ENCODE peak calls at places on chromosomes 12 and 14, in seven cellular contexts. One of them, this sample, is unnamed.

GRCh38 chr12:13102481-13103195 is 829 bp downstream of the GSG1 start:
- DNase-seq in IMR-90: peak; percentile 48
- DNase-seq in astrocyte: no peak
- DNase-seq in HepG2: no peak
- DNase-seq in HCT116: no peak
- DNase-seq in SK-N-SH: no peak
- DNase-seq in osteoblast: no peak
- DNase-seq in this sample: no peak

GRCh38 chr12:28083816-28084678 is 106.2 kb upstream of the CCDC91 start:
- DNase-seq in HCT116: no peak
- DNase-seq in IMR-90: no peak
- DNase-seq in osteoblast: no peak
- DNase-seq in SK-N-SH: no peak
- DNase-seq in HepG2: no peak
- DNase-seq in astrocyte: no peak
- DNase-seq in this sample: no peak

GRCh38 chr12:59834659-59835474 is 239.0 kb downstream of the SLC16A7 start:
- DNase-seq in IMR-90: peak; percentile 47
- DNase-seq in HCT116: peak; percentile 13
- DNase-seq in HepG2: peak; percentile 5
- DNase-seq in osteoblast: peak; percentile 56
- DNase-seq in SK-N-SH: peak; percentile 9
- DNase-seq in astrocyte: peak; percentile 8
- DNase-seq in this sample: no peak

GRCh38 chr12:53299101-53299453 is 418 bp upstream of the MYG1 start:
- DNase-seq in IMR-90: peak; percentile 85
- DNase-seq in HepG2: peak; percentile 23
- DNase-seq in SK-N-SH: no peak
- DNase-seq in astrocyte: peak; percentile 68
- DNase-seq in HCT116: peak; percentile 29
- DNase-seq in osteoblast: peak; percentile 81
- DNase-seq in this sample: peak; percentile 72

GRCh38 chr12:26790645-26790994 is 42.4 kb downstream of the ITPR2 start:
- DNase-seq in SK-N-SH: no peak
- DNase-seq in HCT116: no peak
- DNase-seq in osteoblast: peak; percentile 58
- DNase-seq in IMR-90: no peak
- DNase-seq in astrocyte: no peak
- DNase-seq in HepG2: no peak
- DNase-seq in this sample: peak; percentile 49

GRCh38 chr14:31138301-31138700 is 69.3 kb downstream of the HECTD1 start:
- DNase-seq in IMR-90: peak; percentile 6
- DNase-seq in HepG2: no peak
- DNase-seq in SK-N-SH: no peak
- DNase-seq in osteoblast: no peak
- DNase-seq in HCT116: no peak
- DNase-seq in astrocyte: no peak
- DNase-seq in this sample: no peak

GRCh38 chr12:29728033-29728432 is 55.7 kb downstream of the TMTC1 start:
- DNase-seq in HepG2: no peak
- DNase-seq in astrocyte: no peak
- DNase-seq in SK-N-SH: no peak
- DNase-seq in osteoblast: no peak
- DNase-seq in IMR-90: no peak
- DNase-seq in HCT116: no peak
- DNase-seq in this sample: no peak

GRCh38 chr12:48489012-48489411 is 6.7 kb downstream of the C12orf54 start:
- DNase-seq in HepG2: no peak
- DNase-seq in astrocyte: peak; percentile 10
- DNase-seq in osteoblast: no peak
- DNase-seq in SK-N-SH: no peak
- DNase-seq in HCT116: no peak
- DNase-seq in IMR-90: peak; percentile 48
- DNase-seq in this sample: no peak

GRCh38 chr12:18655351-18655750 is 82.5 kb downstream of the PLCZ1 start:
- DNase-seq in HepG2: no peak
- DNase-seq in HCT116: no peak
- DNase-seq in osteoblast: no peak
- DNase-seq in astrocyte: no peak
- DNase-seq in SK-N-SH: no peak
- DNase-seq in IMR-90: no peak
- DNase-seq in this sample: no peak

GRCh38 chr14:22871962-22872832 is 657 bp downstream of the LRP10 start:
- DNase-seq in HepG2: peak; percentile 84
- DNase-seq in osteoblast: peak; percentile 96
- DNase-seq in SK-N-SH: peak; percentile 83
- DNase-seq in HCT116: peak; percentile 64
- DNase-seq in astrocyte: peak; percentile 78
- DNase-seq in IMR-90: peak; percentile 81
- DNase-seq in this sample: peak; percentile 87

GRCh38 chr12:71007025-71007424 is 86.5 kb upstream of the PTPRR start:
- DNase-seq in SK-N-SH: peak; percentile 38
- DNase-seq in osteoblast: no peak
- DNase-seq in HCT116: no peak
- DNase-seq in astrocyte: no peak
- DNase-seq in IMR-90: no peak
- DNase-seq in HepG2: no peak
- DNase-seq in this sample: no peak

GRCh38 chr12:76480800-76481199 is 78.8 kb downstream of the OSBPL8 start:
- DNase-seq in astrocyte: no peak
- DNase-seq in IMR-90: no peak
- DNase-seq in HepG2: no peak
- DNase-seq in HCT116: no peak
- DNase-seq in osteoblast: no peak
- DNase-seq in SK-N-SH: no peak
- DNase-seq in this sample: peak; percentile 8

GRCh38 chr14:75223664-75224154 is 47.3 kb upstream of the TMED10 start:
- DNase-seq in IMR-90: peak; percentile 58
- DNase-seq in HCT116: no peak
- DNase-seq in HepG2: no peak
- DNase-seq in SK-N-SH: no peak
- DNase-seq in osteoblast: no peak
- DNase-seq in astrocyte: no peak
- DNase-seq in this sample: no peak

GRCh38 chr14:24935796-24936195 is 114.2 kb downstream of the STXBP6 start:
- DNase-seq in HCT116: no peak
- DNase-seq in HepG2: no peak
- DNase-seq in astrocyte: no peak
- DNase-seq in osteoblast: no peak
- DNase-seq in IMR-90: peak; percentile 53
- DNase-seq in SK-N-SH: no peak
- DNase-seq in this sample: no peak

GRCh38 chr14:20427231-20428009 is 8.5 kb downstream of the KLHL33 start:
- DNase-seq in osteoblast: peak; percentile 92
- DNase-seq in SK-N-SH: no peak
- DNase-seq in HepG2: peak; percentile 68
- DNase-seq in astrocyte: peak; percentile 59
- DNase-seq in HCT116: peak; percentile 13
- DNase-seq in IMR-90: peak; percentile 71
- DNase-seq in this sample: peak; percentile 72

GRCh38 chr12:7108928-7109920 is at the start of gene C1RL:
- DNase-seq in astrocyte: peak; percentile 65
- DNase-seq in osteoblast: peak; percentile 87
- DNase-seq in SK-N-SH: peak; percentile 77
- DNase-seq in HCT116: peak; percentile 50
- DNase-seq in IMR-90: peak; percentile 77
- DNase-seq in HepG2: peak; percentile 89
- DNase-seq in this sample: peak; percentile 74

GRCh38 chr14:77111021-77111420 is 13.0 kb downstream of the CIPC start:
- DNase-seq in IMR-90: no peak
- DNase-seq in SK-N-SH: no peak
- DNase-seq in osteoblast: no peak
- DNase-seq in astrocyte: peak; percentile 20
- DNase-seq in HepG2: no peak
- DNase-seq in HCT116: no peak
- DNase-seq in this sample: peak; percentile 68

GRCh38 chr12:50661300-50662120 is 102.4 kb upstream of the ATF1 start:
- DNase-seq in HepG2: no peak
- DNase-seq in HCT116: no peak
- DNase-seq in SK-N-SH: no peak
- DNase-seq in astrocyte: peak; percentile 39
- DNase-seq in IMR-90: no peak
- DNase-seq in osteoblast: no peak
- DNase-seq in this sample: no peak

GRCh38 chr14:41349289-41349910 is 257.3 kb upstream of the LRFN5 start:
- DNase-seq in astrocyte: no peak
- DNase-seq in osteoblast: no peak
- DNase-seq in IMR-90: no peak
- DNase-seq in HepG2: no peak
- DNase-seq in SK-N-SH: no peak
- DNase-seq in HCT116: no peak
- DNase-seq in this sample: no peak

GRCh38 chr12:127984386-127985055 is 282.4 kb upstream of the TMEM132C start:
- DNase-seq in osteoblast: peak; percentile 82
- DNase-seq in IMR-90: no peak
- DNase-seq in astrocyte: peak; percentile 66
- DNase-seq in SK-N-SH: no peak
- DNase-seq in HCT116: no peak
- DNase-seq in HepG2: no peak
- DNase-seq in this sample: no peak

GRCh38 chr12:85156569-85156968 is 120.4 kb downstream of the LRRIQ1 start:
- DNase-seq in HCT116: no peak
- DNase-seq in IMR-90: no peak
- DNase-seq in osteoblast: peak; percentile 22
- DNase-seq in SK-N-SH: no peak
- DNase-seq in HepG2: no peak
- DNase-seq in astrocyte: no peak
- DNase-seq in this sample: peak; percentile 57

GRCh38 chr12:51977320-51977753 is 25.8 kb downstream of the ACVR1B start:
- DNase-seq in HCT116: no peak
- DNase-seq in SK-N-SH: no peak
- DNase-seq in osteoblast: no peak
- DNase-seq in HepG2: peak; percentile 27
- DNase-seq in IMR-90: no peak
- DNase-seq in astrocyte: peak; percentile 36
- DNase-seq in this sample: no peak

GRCh38 chr14:90574640-90575131 is 177.9 kb downstream of the CALM1 start:
- DNase-seq in HCT116: no peak
- DNase-seq in SK-N-SH: no peak
- DNase-seq in osteoblast: peak; percentile 58
- DNase-seq in astrocyte: no peak
- DNase-seq in HepG2: no peak
- DNase-seq in IMR-90: no peak
- DNase-seq in this sample: no peak

GRCh38 chr14:54704768-54705167 is 137.8 kb downstream of the SAMD4A start:
- DNase-seq in HepG2: no peak
- DNase-seq in astrocyte: no peak
- DNase-seq in osteoblast: no peak
- DNase-seq in HCT116: no peak
- DNase-seq in SK-N-SH: no peak
- DNase-seq in IMR-90: no peak
- DNase-seq in this sample: no peak

GRCh38 chr12:131917711-131918306 is 11.3 kb upstream of the PUS1 start:
- DNase-seq in astrocyte: no peak
- DNase-seq in SK-N-SH: no peak
- DNase-seq in osteoblast: peak; percentile 80
- DNase-seq in HepG2: no peak
- DNase-seq in IMR-90: no peak
- DNase-seq in HCT116: no peak
- DNase-seq in this sample: no peak

GRCh38 chr12:12467222-12467621 is 95.4 kb downstream of the DUSP16 start:
- DNase-seq in SK-N-SH: no peak
- DNase-seq in HepG2: no peak
- DNase-seq in IMR-90: no peak
- DNase-seq in HCT116: no peak
- DNase-seq in astrocyte: no peak
- DNase-seq in osteoblast: no peak
- DNase-seq in this sample: no peak

GRCh38 chr14:67515386-67516079 is 17.6 kb upstream of the PLEKHH1 start:
- DNase-seq in astrocyte: no peak
- DNase-seq in osteoblast: peak; percentile 88
- DNase-seq in HCT116: no peak
- DNase-seq in HepG2: no peak
- DNase-seq in IMR-90: no peak
- DNase-seq in SK-N-SH: no peak
- DNase-seq in this sample: no peak
- TF ChIP-seq CTCF in astrocyte: no peak
- TF ChIP-seq CTCF in osteoblast: no peak
- TF ChIP-seq CTCF in HCT116: no peak
- TF ChIP-seq CTCF in HepG2: no peak
- TF ChIP-seq CTCF in IMR-90: no peak
- TF ChIP-seq CTCF in SK-N-SH: no peak
- TF ChIP-seq CTCF in this sample: no peak

GRCh38 chr12:69929125-69929524 is 104.1 kb downstream of the MYRFL start:
- DNase-seq in HCT116: peak; percentile 61
- DNase-seq in osteoblast: no peak
- DNase-seq in HepG2: no peak
- DNase-seq in SK-N-SH: no peak
- DNase-seq in astrocyte: peak; percentile 42
- DNase-seq in IMR-90: no peak
- DNase-seq in this sample: no peak
- H3K4me1 ChIP-seq in HCT116: peaks cover 3% of the 10 kb centered on the region
- H3K4me1 ChIP-seq in osteoblast: peaks cover 9% of the 10 kb centered on the region
- H3K4me1 ChIP-seq in HepG2: peaks cover 10% of the 10 kb centered on the region
- H3K4me1 ChIP-seq in SK-N-SH: no peaks in the 10 kb centered on the region
- H3K4me1 ChIP-seq in astrocyte: no peaks in the 10 kb centered on the region
- H3K4me1 ChIP-seq in IMR-90: no peaks in the 10 kb centered on the region
- H3K4me1 ChIP-seq in this sample: no peaks in the 10 kb centered on the region

GRCh38 chr12:41566703-41567102 is 378.6 kb downstream of the PDZRN4 start:
- DNase-seq in osteoblast: no peak
- DNase-seq in IMR-90: no peak
- DNase-seq in HepG2: no peak
- DNase-seq in HCT116: no peak
- DNase-seq in SK-N-SH: no peak
- DNase-seq in astrocyte: no peak
- DNase-seq in this sample: no peak

GRCh38 chr12:41564816-41565215 is 376.7 kb downstream of the PDZRN4 start:
- DNase-seq in osteoblast: no peak
- DNase-seq in IMR-90: no peak
- DNase-seq in SK-N-SH: no peak
- DNase-seq in HCT116: no peak
- DNase-seq in astrocyte: no peak
- DNase-seq in HepG2: no peak
- DNase-seq in this sample: no peak

GRCh38 chr12:41557081-41557480 is 369.0 kb downstream of the PDZRN4 start:
- DNase-seq in astrocyte: no peak
- DNase-seq in SK-N-SH: no peak
- DNase-seq in IMR-90: no peak
- DNase-seq in osteoblast: no peak
- DNase-seq in HepG2: no peak
- DNase-seq in HCT116: no peak
- DNase-seq in this sample: no peak

GRCh38 chr12:41563044-41563443 is 374.9 kb downstream of the PDZRN4 start:
- DNase-seq in IMR-90: no peak
- DNase-seq in SK-N-SH: no peak
- DNase-seq in astrocyte: no peak
- DNase-seq in HCT116: no peak
- DNase-seq in osteoblast: no peak
- DNase-seq in HepG2: no peak
- DNase-seq in this sample: no peak
- H2AFZ ChIP-seq in IMR-90: no peak overlapping the region
- H2AFZ ChIP-seq in SK-N-SH: no peak overlapping the region
- H2AFZ ChIP-seq in astrocyte: no peak overlapping the region
- H2AFZ ChIP-seq in HCT116: no peak overlapping the region
- H2AFZ ChIP-seq in osteoblast: no peak overlapping the region
- H2AFZ ChIP-seq in HepG2: no peak overlapping the region
- H2AFZ ChIP-seq in this sample: no peak overlapping the region

GRCh38 chr12:101881228-101881627 is 3.8 kb downstream of the DRAM1 start:
- DNase-seq in SK-N-SH: no peak
- DNase-seq in HCT116: no peak
- DNase-seq in astrocyte: no peak
- DNase-seq in HepG2: no peak
- DNase-seq in IMR-90: no peak
- DNase-seq in osteoblast: no peak
- DNase-seq in this sample: no peak
- TF ChIP-seq CTCF in SK-N-SH: no peak
- TF ChIP-seq CTCF in HCT116: no peak
- TF ChIP-seq CTCF in astrocyte: no peak
- TF ChIP-seq CTCF in HepG2: no peak
- TF ChIP-seq CTCF in IMR-90: no peak
- TF ChIP-seq CTCF in osteoblast: no peak
- TF ChIP-seq CTCF in this sample: no peak